ENCODE peak calls at places on chromosomes 2 and 18, in eight cellular contexts. H is CD4-positive, alpha-beta T cell; S is mucosa of descending colon; T is HepG2; U is astrocyte; G is OCI-LY7; K is foreskin fibroblast; X is AG10803. Y is an unnamed sample.

GRCh38 chr2:235530735-235531134 is 36.9 kb downstream of the AGAP1 start:
- DNase-seq in T (no peak), K (no peak), U (no peak), X (no peak), G (no peak), S (no peak), H (no peak), Y (no peak)

GRCh38 chr18:28771849-28772248 is 594.9 kb upstream of the CDH2 start:
- DNase-seq in X (no peak), S (no peak), H (no peak), T (no peak), G (no peak), U (no peak), K (no peak), Y (peak)

GRCh38 chr2:85393836-85394235 is 16.3 kb downstream of the CAPG start:
- DNase-seq in X (peak), G (no peak), S (no peak), K (peak), U (no peak), H (no peak), T (no peak), Y (no peak)

GRCh38 chr18:56933472-56933871 is 213.4 kb upstream of the BOD1L2 start:
- DNase-seq in G (no peak), S (no peak), U (no peak), K (no peak), X (no peak), H (no peak), T (no peak), Y (no peak)

GRCh38 chr2:232888099-232888836 is 18.2 kb downstream of the SNORC start:
- DNase-seq in K (no peak), U (no peak), X (no peak), S (peak), T (no peak), G (no peak), H (no peak), Y (no peak)

GRCh38 chr2:7745369-7745768 is 828.2 kb downstream of the RNF144A start:
- DNase-seq in H (no peak), K (no peak), X (peak), T (no peak), G (no peak), S (no peak), U (no peak), Y (no peak)

GRCh38 chr2:19185061-19185460 is 173.4 kb downstream of the OSR1 start:
- DNase-seq in G (no peak), X (peak), K (no peak), S (no peak), H (no peak), U (no peak), T (no peak), Y (peak)

GRCh38 chr2:102396012-102396411 is 26.9 kb upstream of the IL18RAP start:
- DNase-seq in U (no peak), T (no peak), G (no peak), K (no peak), S (no peak), X (no peak), H (no peak), Y (no peak)

GRCh38 chr2:693606-694005 is 16.4 kb upstream of the TMEM18 start:
- DNase-seq in X (no peak), G (no peak), S (no peak), T (no peak), U (no peak), K (peak), H (no peak), Y (no peak)

GRCh38 chr2:2877427-2877826 is 500.2 kb downstream of the EIPR1 start:
- DNase-seq in G (no peak), H (no peak), S (no peak), T (no peak), U (no peak), K (no peak), X (no peak), Y (no peak)

GRCh38 chr18:48575301-48575657 is 36.4 kb downstream of the CTIF start:
- DNase-seq in H (no peak), T (no peak), U (no peak), K (no peak), G (no peak), X (no peak), S (no peak), Y (no peak)

GRCh38 chr18:13268746-13269285 is 50.3 kb downstream of the LDLRAD4 start:
- DNase-seq in S (no peak), U (peak), G (no peak), X (peak), T (no peak), H (no peak), K (no peak), Y (no peak)

GRCh38 chr2:112692496-112692911 is 28.3 kb upstream of the NT5DC4 start:
- DNase-seq in S (peak), X (peak), H (peak), U (peak), G (peak), K (peak), T (peak), Y (peak)

GRCh38 chr2:14577843-14578242 is 54.7 kb upstream of the LRATD1 start:
- DNase-seq in G (no peak), U (no peak), X (no peak), H (no peak), T (no peak), K (no peak), S (no peak), Y (no peak)

GRCh38 chr18:907880-908512 is 3.3 kb downstream of the ADCYAP1 start:
- DNase-seq in X (no peak), T (no peak), U (no peak), K (no peak), H (no peak), S (no peak), G (no peak), Y (no peak)

GRCh38 chr2:70304501-70304900 is 2.6 kb upstream of the FAM136A start:
- DNase-seq in H (no peak), T (no peak), K (no peak), U (no peak), G (no peak), S (no peak), X (no peak), Y (no peak)

GRCh38 chr2:112187805-112188596 is 49.8 kb downstream of the FBLN7 start:
- DNase-seq in T (no peak), X (no peak), S (no peak), U (peak), H (peak), G (peak), K (no peak), Y (peak)

DNA sequence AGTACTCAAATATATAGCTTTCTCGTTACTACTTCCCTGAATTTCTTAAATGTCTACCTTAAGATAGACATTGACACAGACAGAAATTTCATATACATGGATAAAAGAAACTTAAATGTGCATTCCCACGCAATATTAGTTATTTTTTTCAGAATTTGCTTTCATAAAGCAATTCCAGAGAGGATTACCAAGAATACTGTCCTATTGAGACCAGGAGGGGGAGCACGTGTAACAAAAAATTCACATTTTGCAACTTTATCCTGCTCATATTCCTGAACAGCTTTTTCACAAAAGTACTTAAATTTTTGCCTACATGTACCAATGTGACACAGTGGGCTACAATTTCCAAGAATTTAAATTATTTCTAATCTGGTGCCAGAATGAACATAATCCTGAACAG is 30.7 kb upstream of the ERCC3 start:
- DNase-seq in S (no peak), X (peak), H (no peak), T (peak), G (peak), K (peak), U (peak), Y (peak)
- TF ChIP-seq CTCF in S (no peak), X (peak), H (peak), T (peak), G (peak), K (peak), U (peak), Y (peak)

GRCh38 chr2:210899131-210899530 is 342.7 kb downstream of the CPS1 start:
- DNase-seq in K (no peak), X (no peak), S (no peak), H (no peak), U (peak), G (no peak), T (peak), Y (peak)

DNA sequence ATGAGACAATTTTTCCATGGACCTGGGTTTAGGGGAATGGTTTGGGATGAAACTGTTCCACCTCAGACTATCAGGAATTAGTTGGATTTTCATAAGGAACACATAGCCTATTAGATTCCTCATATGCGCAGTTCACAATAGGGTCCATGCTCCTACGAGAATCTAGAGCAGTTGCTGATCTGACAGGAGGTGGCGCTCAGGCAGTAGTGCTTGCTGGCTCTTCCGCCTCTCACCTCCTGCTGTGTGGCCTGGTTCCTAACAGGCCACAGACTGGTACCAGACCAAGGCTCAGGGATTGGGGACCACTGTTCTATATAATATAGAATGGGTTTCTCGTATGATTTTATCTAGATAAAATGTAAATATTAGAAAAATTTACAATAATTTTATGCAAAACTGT is 338.7 kb downstream of the CPS1 start:
- DNase-seq in X (no peak), H (no peak), K (no peak), U (no peak), S (no peak), G (no peak), T (peak), Y (no peak)
- TF ChIP-seq CTCF in X (no peak), H (no peak), K (no peak), U (no peak), S (no peak), G (peak), T (peak), Y (no peak)

GRCh38 chr18:31661965-31662364 is 22.4 kb downstream of the B4GALT6 start:
- DNase-seq in X (peak), G (no peak), T (no peak), H (no peak), S (no peak), U (peak), K (no peak), Y (peak)
- TF ChIP-seq CTCF in X (no peak), G (no peak), T (no peak), H (no peak), S (no peak), U (no peak), K (no peak), Y (no peak)

DNA sequence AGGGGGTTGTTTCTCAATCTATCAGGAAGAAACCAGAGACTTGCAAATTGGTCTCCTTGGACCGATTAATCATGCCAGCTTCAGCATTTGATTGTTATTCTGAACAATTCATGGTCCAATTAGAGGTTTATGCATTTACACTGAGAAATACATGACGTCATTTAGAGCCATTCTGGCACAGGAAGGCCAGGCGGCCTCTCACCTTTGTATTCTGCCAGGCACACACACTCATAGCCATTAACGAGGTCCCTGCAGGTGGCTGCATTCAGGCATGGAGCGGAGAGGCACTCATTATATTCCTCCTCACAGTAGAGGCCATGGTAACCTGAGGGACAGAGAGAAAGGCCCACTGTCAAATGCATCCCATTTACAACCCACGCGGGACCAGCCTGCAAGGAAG is 146.8 kb upstream of the PID1 start:
- DNase-seq in H (no peak), X (no peak), U (no peak), T (no peak), G (no peak), S (no peak), K (no peak), Y (no peak)
- TF ChIP-seq CTCF in H (no peak), X (no peak), U (no peak), T (no peak), G (no peak), S (no peak), K (no peak), Y (no peak)

DNA sequence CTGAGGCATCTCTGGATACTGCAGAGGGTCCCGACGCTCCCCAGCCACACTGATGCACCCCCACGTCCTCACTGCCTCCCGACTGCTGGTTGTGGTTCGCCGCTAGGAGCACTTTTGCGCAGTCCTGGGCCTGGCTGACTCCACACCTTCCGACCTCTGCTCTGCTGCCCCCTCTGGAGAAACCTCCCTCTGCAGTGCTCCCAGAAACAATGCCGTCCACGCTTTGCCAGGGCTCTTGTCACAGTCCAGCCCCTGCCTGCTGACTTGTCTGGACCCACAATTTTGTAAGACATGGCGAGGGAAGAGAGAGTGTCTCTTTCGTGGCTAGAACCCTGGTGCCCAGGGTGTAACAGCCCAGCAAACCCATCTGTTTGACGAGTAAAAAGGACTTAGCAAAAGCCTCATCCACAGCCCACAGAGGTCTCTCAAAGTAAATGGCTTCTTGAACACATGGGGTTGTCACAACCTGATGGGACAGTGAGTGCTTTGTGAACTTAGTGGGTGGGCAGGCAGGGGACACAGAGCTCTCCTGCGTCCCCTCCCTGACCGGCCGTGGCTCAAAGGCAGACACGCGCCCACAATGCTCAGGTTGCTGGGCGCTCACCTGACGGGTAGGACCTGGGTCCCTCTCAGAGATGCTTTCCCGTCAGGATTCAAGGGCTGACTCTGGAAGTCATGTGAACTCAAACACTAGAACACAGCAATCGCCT is 4.0 kb downstream of the COPS9 start:
- DNase-seq in U (no peak), G (no peak), K (no peak), X (no peak), S (no peak), T (no peak), H (no peak), Y (no peak)
- TF ChIP-seq CTCF in U (no peak), G (peak), K (peak), X (peak), S (no peak), T (no peak), H (no peak), Y (peak)

GRCh38 chr2:212517693-212518092 is 20.9 kb downstream of the ERBB4 start:
- DNase-seq in X (no peak), U (no peak), T (no peak), H (no peak), K (no peak), G (no peak), S (no peak), Y (no peak)
- TF ChIP-seq CTCF in X (no peak), U (no peak), T (no peak), H (no peak), K (no peak), G (no peak), S (no peak), Y (no peak)

GRCh38 chr2:48912110-48912509 is 156.6 kb upstream of the LHCGR start:
- DNase-seq in G (no peak), T (no peak), K (no peak), S (no peak), H (no peak), X (no peak), U (no peak), Y (no peak)
- TF ChIP-seq CTCF in G (peak), T (peak), K (no peak), S (no peak), H (no peak), X (no peak), U (no peak), Y (no peak)